ENCODE peak calls at places on chromosomes 4 and X, in eight cellular contexts. O, L, S, G, Q, W, H and F are unnamed samples.

GRCh38 chrX:19824603-19825002 is 62.8 kb downstream of the SH3KBP1 start:
- DNase-seq in O (peak), L (no peak), S (no peak), G (peak), Q (no peak), W (no peak), H (peak), F (no peak)

GRCh38 chrX:30975467-30975866 is 86.4 kb upstream of the TAB3 start:
- DNase-seq in O (no peak), L (no peak), S (no peak), G (no peak), Q (no peak), W (no peak), H (no peak), F (no peak)

GRCh38 chrX:96480081-96480480 is 204.6 kb upstream of the DIAPH2 start:
- DNase-seq in O (peak), L (no peak), S (no peak), G (peak), Q (no peak), W (no peak), H (no peak), F (no peak)

GRCh38 chr4:52604215-52604614 is 54.9 kb downstream of the USP46 start:
- DNase-seq in O (no peak), L (no peak), S (no peak), G (no peak), Q (no peak), W (no peak), H (no peak), F (no peak)

GRCh38 chr4:71545168-71545567 is 206.3 kb downstream of the SLC4A4 start:
- DNase-seq in O (peak), L (no peak), S (no peak), G (peak), Q (no peak), W (no peak), H (no peak), F (no peak)

GRCh38 chr4:56958111-56958517 is 19.3 kb downstream of the NOA1 start:
- DNase-seq in O (peak), L (no peak), S (no peak), G (peak), Q (no peak), W (peak), H (no peak), F (peak)

GRCh38 chr4:11698846-11699590 is 270.3 kb upstream of the HS3ST1 start:
- DNase-seq in O (peak), L (no peak), S (no peak), G (peak), Q (no peak), W (no peak), H (no peak), F (no peak)

GRCh38 chr4:136992032-136992431 is 540.3 kb downstream of the PCDH18 start:
- DNase-seq in O (no peak), L (no peak), S (no peak), G (no peak), Q (no peak), W (no peak), H (no peak), F (no peak)

GRCh38 chr4:78227411-78228057 is 170.4 kb downstream of the FRAS1 start:
- DNase-seq in O (no peak), L (no peak), S (no peak), G (no peak), Q (no peak), W (no peak), H (no peak), F (no peak)

GRCh38 chrX:134885336-134886016 is 105.3 kb upstream of the SMIM10 start:
- DNase-seq in O (no peak), L (no peak), S (no peak), G (no peak), Q (no peak), W (no peak), H (no peak), F (no peak)

GRCh38 chr4:89134775-89135319 is 23.5 kb downstream of the TIGD2 start:
- DNase-seq in O (peak), L (no peak), S (no peak), G (peak), Q (no peak), W (peak), H (no peak), F (no peak)

GRCh38 chr4:89140168-89140759 is 28.9 kb downstream of the TIGD2 start:
- DNase-seq in O (no peak), L (no peak), S (no peak), G (peak), Q (no peak), W (no peak), H (no peak), F (no peak)

GRCh38 chr4:89137695-89138094 is 26.4 kb downstream of the TIGD2 start:
- DNase-seq in O (no peak), L (no peak), S (no peak), G (no peak), Q (no peak), W (no peak), H (no peak), F (no peak)

GRCh38 chr4:89136525-89136924 is 25.2 kb downstream of the TIGD2 start:
- DNase-seq in O (peak), L (no peak), S (no peak), G (peak), Q (no peak), W (no peak), H (no peak), F (no peak)

DNA sequence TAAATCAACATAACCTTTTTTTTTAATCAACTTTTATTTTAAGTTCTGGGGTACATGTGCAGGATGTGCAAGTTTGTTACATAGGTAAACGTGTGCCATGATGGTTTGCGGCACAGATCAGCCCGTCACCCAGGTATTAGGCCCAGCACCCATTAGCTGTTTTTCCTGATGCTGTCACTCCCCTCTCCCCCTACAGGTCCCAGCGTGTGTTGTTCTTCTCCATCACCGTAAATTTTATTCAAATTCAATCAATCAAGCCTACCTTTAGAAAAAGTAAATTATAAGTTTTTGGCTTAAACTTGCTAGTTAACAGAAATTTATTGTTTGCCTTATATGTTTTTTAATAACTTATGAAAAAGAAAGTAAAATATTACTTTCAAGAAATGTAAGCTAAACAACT is 25.9 kb downstream of the TIGD2 start:
- DNase-seq in O (no peak), L (no peak), S (no peak), G (no peak), Q (no peak), W (no peak), H (no peak), F (no peak)
- TF ChIP-seq CTCF in O (no peak), L (no peak), S (peak), G (no peak), Q (no peak), W (no peak), H (no peak), F (no peak)

GRCh38 chrX:41922694-41923171 is 621 bp downstream of the CASK start:
- DNase-seq in O (no peak), L (peak), S (peak), G (peak), Q (peak), W (peak), H (peak), F (no peak)

GRCh38 chrX:41921492-41922124 is 1.7 kb downstream of the CASK start:
- DNase-seq in O (peak), L (no peak), S (no peak), G (peak), Q (no peak), W (no peak), H (no peak), F (no peak)

GRCh38 chrX:41923257-41923924 is at the start of gene CASK:
- DNase-seq in O (peak), L (peak), S (peak), G (peak), Q (peak), W (peak), H (peak), F (peak)

GRCh38 chrX:41922125-41922521 is 1.2 kb downstream of the CASK start:
- DNase-seq in O (peak), L (no peak), S (no peak), G (peak), Q (no peak), W (no peak), H (peak), F (no peak)

GRCh38 chrX:41923925-41924693 is 755 bp upstream of the CASK start:
- DNase-seq in O (peak), L (peak), S (no peak), G (peak), Q (peak), W (peak), H (no peak), F (no peak)
- TF ChIP-seq CTCF in O (no peak), L (no peak), S (no peak), G (peak), Q (no peak), W (no peak), H (no peak), F (no peak)

DNA sequence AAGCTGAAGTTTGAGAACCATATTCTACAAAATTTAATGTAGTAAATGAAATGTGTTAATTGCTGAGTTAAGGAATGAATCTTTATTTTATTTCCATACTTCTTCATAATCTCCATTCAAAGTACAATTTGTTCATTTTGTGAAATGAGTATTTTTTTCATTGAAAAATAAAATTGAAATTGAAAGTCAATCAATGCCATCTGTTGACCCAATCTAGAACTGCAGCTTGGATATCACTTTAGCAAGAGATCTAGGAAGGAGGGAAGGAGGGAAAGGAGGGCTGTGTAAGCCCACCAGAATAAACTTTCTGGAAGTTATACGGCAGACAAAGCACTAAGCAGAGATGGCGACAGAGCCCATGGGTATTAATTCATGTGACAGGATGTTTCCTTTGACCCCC is 128.4 kb downstream of the ZMAT1 start:
- DNase-seq in O (peak), L (no peak), S (peak), G (peak), Q (no peak), W (no peak), H (no peak), F (no peak)
- TF ChIP-seq CTCF in O (peak), L (peak), S (peak), G (peak), Q (peak), W (peak), H (peak), F (no peak)

DNA sequence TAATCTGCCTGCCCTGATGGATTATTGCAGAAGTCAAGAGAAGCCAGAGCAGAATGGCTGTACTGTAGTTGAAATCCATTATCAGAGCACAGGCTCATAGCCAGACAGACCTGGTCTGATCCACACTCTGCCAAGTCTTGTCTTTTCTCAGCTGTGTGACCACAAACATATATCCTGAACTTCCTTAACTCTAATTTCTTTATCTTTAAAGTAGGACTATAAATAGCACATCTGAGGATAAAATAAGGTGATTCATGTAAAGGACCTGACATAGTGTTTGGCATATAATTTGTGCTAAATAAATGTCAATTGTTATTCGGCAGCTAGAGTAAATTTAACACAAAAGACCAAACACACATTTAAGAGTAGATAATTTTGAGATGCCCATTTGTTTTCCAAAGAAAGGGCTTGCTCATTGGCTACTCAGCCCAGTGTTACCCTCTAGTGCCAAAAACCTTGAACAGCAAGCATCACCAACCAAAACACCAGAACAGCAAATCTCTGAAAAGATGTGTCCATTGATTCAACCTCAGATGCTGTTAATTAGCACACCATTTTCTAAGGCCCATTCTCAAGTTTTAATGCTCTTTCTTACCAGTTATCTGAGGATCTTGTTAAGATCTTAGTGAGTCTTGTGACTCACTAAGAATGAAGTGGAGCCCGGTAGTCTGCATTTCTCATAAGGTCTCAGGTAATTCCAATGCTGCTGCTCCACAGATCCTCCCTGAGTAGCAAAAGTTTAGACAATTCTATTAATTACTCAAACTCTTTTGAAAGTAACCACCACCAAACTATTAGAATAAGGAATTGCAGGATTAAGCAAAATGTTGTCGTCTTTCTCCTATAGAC is 108.8 kb downstream of the HHIP start:
- DNase-seq in O (peak), L (no peak), S (no peak), G (peak), Q (no peak), W (no peak), H (no peak), F (no peak)
- TF ChIP-seq CTCF in O (peak), L (no peak), S (peak), G (peak), Q (no peak), W (peak), H (no peak), F (no peak)

DNA sequence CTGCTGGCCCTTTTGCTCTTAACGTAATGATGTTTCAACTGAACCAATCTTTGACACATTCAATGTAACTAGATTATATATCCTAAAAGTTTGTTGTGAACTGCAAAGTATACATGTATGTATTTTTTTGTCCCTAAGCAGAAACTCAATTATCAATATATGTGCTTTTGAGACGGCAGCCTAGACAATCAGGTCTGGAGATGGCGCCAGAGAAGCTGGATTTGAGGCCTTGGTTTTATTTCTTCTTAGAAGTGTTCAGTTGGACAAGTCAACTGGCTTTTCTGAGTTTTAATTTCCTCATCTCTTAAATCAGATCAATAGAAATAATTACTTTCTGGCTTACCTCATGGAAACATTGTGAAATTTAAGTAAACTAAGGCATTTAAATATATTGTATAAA is 62.5 kb downstream of the DCAF8L1 start:
- DNase-seq in O (peak), L (no peak), S (no peak), G (peak), Q (no peak), W (no peak), H (no peak), F (no peak)
- TF ChIP-seq CTCF in O (peak), L (no peak), S (peak), G (peak), Q (peak), W (peak), H (no peak), F (no peak)

GRCh38 chr4:36286481-36286871 is 5.1 kb downstream of the DTHD1 start:
- DNase-seq in O (no peak), L (no peak), S (no peak), G (no peak), Q (no peak), W (no peak), H (no peak), F (no peak)

GRCh38 chr4:36283912-36284465 is 2.6 kb downstream of the DTHD1 start:
- DNase-seq in O (no peak), L (no peak), S (no peak), G (no peak), Q (no peak), W (no peak), H (no peak), F (no peak)

GRCh38 chr4:36288727-36289126 is 7.3 kb downstream of the DTHD1 start:
- DNase-seq in O (peak), L (no peak), S (no peak), G (no peak), Q (no peak), W (no peak), H (no peak), F (no peak)

GRCh38 chr4:36281384-36282106 is at the start of gene DTHD1:
- DNase-seq in O (no peak), L (no peak), S (no peak), G (no peak), Q (no peak), W (no peak), H (no peak), F (no peak)

DNA sequence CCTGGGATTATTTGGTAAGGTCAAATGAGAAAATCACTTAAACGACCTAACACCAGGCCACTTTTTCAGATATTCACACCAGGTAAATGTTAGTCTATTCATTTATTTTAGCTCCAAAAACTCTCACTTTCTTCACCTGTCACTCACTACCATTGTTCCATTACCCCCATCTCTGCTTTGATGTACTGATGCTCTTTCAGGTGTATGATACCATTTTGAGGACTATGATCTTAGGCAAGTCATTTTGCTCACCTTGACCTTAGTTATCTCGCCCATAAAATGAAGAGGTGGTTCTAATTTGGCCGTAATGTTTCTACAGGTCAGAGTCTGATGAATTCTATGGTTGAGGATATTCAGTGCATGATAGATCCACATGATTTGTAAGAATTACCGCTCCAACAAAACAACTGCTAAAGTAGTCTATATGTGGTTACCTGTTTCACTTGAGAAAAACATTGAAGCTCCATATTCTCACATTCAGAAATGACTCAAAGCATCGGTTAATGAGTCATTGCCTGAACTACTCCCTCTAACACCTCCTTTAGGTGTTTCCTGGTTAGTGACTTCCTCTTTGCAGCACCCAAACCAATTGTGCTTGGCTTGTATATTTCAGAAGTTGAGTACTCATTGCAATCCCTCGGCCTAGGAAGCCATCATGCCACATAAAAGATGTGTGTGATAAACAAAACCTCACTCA is 4.5 kb downstream of the DTHD1 start:
- DNase-seq in O (no peak), L (peak), S (no peak), G (no peak), Q (no peak), W (no peak), H (peak), F (no peak)
- TF ChIP-seq CTCF in O (no peak), L (no peak), S (no peak), G (no peak), Q (no peak), W (no peak), H (no peak), F (no peak)

GRCh38 chr4:48445704-48446103 is 37.4 kb upstream of the SLC10A4 start:
- DNase-seq in O (peak), L (no peak), S (no peak), G (peak), Q (no peak), W (no peak), H (no peak), F (no peak)
- TF ChIP-seq CTCF in O (peak), L (peak), S (peak), G (peak), Q (peak), W (peak), H (peak), F (no peak)

GRCh38 chrX:6004529-6004928 is 224.1 kb downstream of the NLGN4X start:
- DNase-seq in O (no peak), L (no peak), S (no peak), G (no peak), Q (no peak), W (no peak), H (no peak), F (no peak)

GRCh38 chrX:5998901-5999300 is 229.8 kb downstream of the NLGN4X start:
- DNase-seq in O (no peak), L (no peak), S (no peak), G (no peak), Q (no peak), W (no peak), H (no peak), F (no peak)

GRCh38 chrX:6005856-6006255 is 222.8 kb downstream of the NLGN4X start:
- DNase-seq in O (no peak), L (no peak), S (no peak), G (no peak), Q (no peak), W (no peak), H (no peak), F (no peak)

GRCh38 chrX:6002056-6002455 is 226.6 kb downstream of the NLGN4X start:
- DNase-seq in O (no peak), L (no peak), S (no peak), G (no peak), Q (no peak), W (no peak), H (no peak), F (no peak)
- TF ChIP-seq CTCF in O (no peak), L (no peak), S (no peak), G (no peak), Q (no peak), W (no peak), H (no peak), F (no peak)

GRCh38 chr4:152462715-152463114 is 73.2 kb downstream of the FBXW7 start:
- DNase-seq in O (peak), L (no peak), S (no peak), G (peak), Q (no peak), W (no peak), H (no peak), F (no peak)

GRCh38 chr4:152459326-152459725 is 76.6 kb downstream of the FBXW7 start:
- DNase-seq in O (no peak), L (no peak), S (no peak), G (no peak), Q (no peak), W (no peak), H (no peak), F (no peak)

GRCh38 chr4:152458801-152459302 is 77.0 kb downstream of the FBXW7 start:
- DNase-seq in O (peak), L (no peak), S (no peak), G (peak), Q (no peak), W (no peak), H (no peak), F (no peak)

GRCh38 chr4:152462047-152462446 is 73.8 kb downstream of the FBXW7 start:
- DNase-seq in O (no peak), L (no peak), S (no peak), G (no peak), Q (no peak), W (no peak), H (no peak), F (no peak)

DNA sequence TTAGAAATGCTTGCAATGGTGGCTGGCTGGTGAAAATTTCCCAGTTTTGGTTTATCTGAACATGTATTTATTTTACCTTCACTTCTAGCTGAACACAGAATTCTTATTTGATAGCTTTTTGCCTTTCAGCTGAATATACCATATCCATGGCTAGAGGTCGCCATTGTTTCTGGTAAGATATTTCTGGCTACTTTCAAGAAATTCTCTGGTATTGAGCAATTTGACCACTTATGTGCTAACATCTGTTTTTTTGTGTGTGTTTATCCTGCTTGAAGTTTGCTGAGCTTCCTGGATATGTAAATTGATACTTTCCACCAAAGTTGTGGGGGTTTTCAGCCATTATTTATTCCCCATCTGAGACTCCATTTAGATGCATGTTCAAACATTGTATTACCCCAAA is 75.4 kb downstream of the FBXW7 start:
- DNase-seq in O (peak), L (no peak), S (no peak), G (peak), Q (no peak), W (no peak), H (no peak), F (no peak)
- TF ChIP-seq CTCF in O (peak), L (no peak), S (no peak), G (peak), Q (peak), W (no peak), H (no peak), F (no peak)